ENCODE peak calls at places on chromosome 4, in four cellular contexts. K is GM12878, J is stomach, S is transverse colon. D is an unnamed sample.

GRCh38 chr4:174036111-174036510 is 247.4 kb downstream of the FBXO8 start:
- DNase-seq in K (no peak), J (no peak), S (no peak), D (no peak)

GRCh38 chr4:142434519-142435224 is 411.4 kb downstream of the INPP4B start:
- DNase-seq in K (no peak), J (no peak), S (no peak), D (no peak)

GRCh38 chr4:42282081-42282901 is 115.0 kb upstream of the SHISA3 start:
- DNase-seq in K (peak), J (peak), S (no peak), D (no peak)

GRCh38 chr4:75718529-75718928 is 5.8 kb upstream of the USO1 start:
- DNase-seq in K (no peak), J (no peak), S (no peak), D (no peak)

GRCh38 chr4:152255437-152255836 is 280.5 kb downstream of the FBXW7 start:
- DNase-seq in K (peak), J (no peak), S (no peak), D (no peak)

GRCh38 chr4:78058591-78059523 is 1.7 kb downstream of the FRAS1 start:
- DNase-seq in K (no peak), J (peak), S (peak), D (peak)

GRCh38 chr4:45063166-45063565 is 336.8 kb upstream of the GNPDA2 start:
- DNase-seq in K (no peak), J (no peak), S (no peak), D (no peak)

GRCh38 chr4:26719954-26720552 is 136.2 kb downstream of the TBC1D19 start:
- DNase-seq in K (no peak), J (no peak), S (no peak), D (no peak)

GRCh38 chr4:146190393-146190910 is 14.9 kb downstream of the LSM6 start:
- DNase-seq in K (no peak), J (no peak), S (no peak), D (no peak)

GRCh38 chr4:47490550-47490949 is 5.5 kb downstream of the ATP10D start:
- DNase-seq in K (no peak), J (no peak), S (no peak), D (no peak)

GRCh38 chr4:68912807-68913206 is 38.8 kb downstream of the UGT2A3 start:
- DNase-seq in K (no peak), J (no peak), S (no peak), D (no peak)

GRCh38 chr4:125582302-125582701 is 267.5 kb downstream of the FAT4 start:
- DNase-seq in K (no peak), J (no peak), S (no peak), D (no peak)

GRCh38 chr4:140250989-140251552 is 97.1 kb upstream of the MAML3 start:
- DNase-seq in K (no peak), J (no peak), S (no peak), D (no peak)

GRCh38 chr4:173766231-173766630 is 236.2 kb upstream of the HAND2 start:
- DNase-seq in K (no peak), J (no peak), S (no peak), D (no peak)

GRCh38 chr4:16824278-16824806 is 74.1 kb downstream of the LDB2 start:
- DNase-seq in K (no peak), J (no peak), S (no peak), D (no peak)

GRCh38 chr4:94576163-94576562 is 124.4 kb downstream of the PDLIM5 start:
- DNase-seq in K (no peak), J (no peak), S (no peak), D (no peak)

GRCh38 chr4:174352405-174352804 is 68.7 kb downstream of the CEP44 start:
- DNase-seq in K (no peak), J (no peak), S (no peak), D (no peak)

GRCh38 chr4:8703401-8703696 is 110.8 kb downstream of the CPZ start:
- DNase-seq in K (no peak), J (peak), S (no peak), D (peak)

GRCh38 chr4:25297528-25298242 is 14.9 kb upstream of the ZCCHC4 start:
- DNase-seq in K (no peak), J (no peak), S (no peak), D (no peak)

GRCh38 chr4:186651624-186652023 is 72.0 kb downstream of the FAT1 start:
- DNase-seq in K (no peak), J (peak), S (peak), D (no peak)
- TF ChIP-seq POLR2AphosphoS5 in K (no peak), J (peak), S (no peak), D (no peak)

GRCh38 chr4:169345207-169345788 is 74.5 kb upstream of the SH3RF1 start:
- DNase-seq in K (no peak), J (no peak), S (no peak), D (no peak)
- TF ChIP-seq EP300 in K (no peak), J (no peak), S (no peak), D (no peak)

GRCh38 chr4:185839204-185839712 is 27.3 kb upstream of the SORBS2 start:
- DNase-seq in K (no peak), J (no peak), S (peak), D (no peak)
- TF ChIP-seq POLR2AphosphoS5 in K (no peak), J (no peak), S (no peak), D (no peak)

DNA sequence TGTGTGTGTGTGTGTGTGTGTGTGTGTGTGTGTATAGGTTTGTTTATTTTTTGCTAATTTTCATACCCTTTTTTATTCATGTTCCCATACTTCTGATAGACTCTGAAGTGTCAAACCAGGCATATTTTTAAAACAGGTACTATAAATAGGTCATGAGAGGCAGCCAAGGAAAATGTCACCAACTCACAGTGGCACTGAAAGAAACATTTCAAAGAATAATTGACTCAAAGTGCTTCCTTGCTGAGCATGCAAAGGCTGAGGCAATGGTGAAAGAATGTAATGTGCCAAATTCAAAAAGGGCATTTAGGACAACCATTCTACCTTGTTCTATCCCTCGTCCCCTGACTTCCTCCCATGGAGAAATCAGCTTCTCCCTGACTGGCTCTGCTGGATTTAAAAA is 95.5 kb downstream of the EIF4E start:
- DNase-seq in K (no peak), J (no peak), S (no peak), D (no peak)
- TF ChIP-seq EP300 in K (no peak), J (no peak), S (no peak), D (no peak)

GRCh38 chr4:85929926-85930325 is 429.9 kb downstream of the MAPK10 start:
- DNase-seq in K (no peak), J (peak), S (peak), D (no peak)
- TF ChIP-seq POLR2AphosphoS5 in K (no peak), J (no peak), S (no peak), D (no peak)

DNA sequence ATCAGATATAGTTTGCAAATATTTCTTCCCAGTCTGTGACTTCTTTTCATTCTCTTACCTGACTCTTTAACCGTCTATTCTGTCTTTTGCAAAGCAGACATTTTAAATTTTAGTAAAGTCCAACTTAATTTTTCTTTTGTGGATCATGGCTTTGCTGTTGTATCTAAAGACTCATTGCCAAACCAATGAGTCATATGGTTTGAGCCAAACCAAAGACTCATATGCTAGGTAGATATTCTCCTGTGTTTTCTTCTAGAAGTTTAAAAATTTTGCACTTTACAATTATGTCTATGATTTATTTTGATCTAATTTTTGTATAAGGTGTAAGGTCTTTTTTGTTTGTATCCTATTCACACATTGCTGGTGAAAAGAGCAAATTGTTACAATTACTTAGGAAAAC is 446.8 kb downstream of the ANKRD50 start:
- DNase-seq in K (no peak), J (no peak), S (no peak), D (no peak)
- TF ChIP-seq EP300 in K (no peak), J (no peak), S (no peak), D (no peak)

D was measured in suprapubic skin.